ENCODE peak calls at places on chromosomes 4 and X, in eight cellular contexts. O, E, V, C, W, Q, F and N are unnamed samples.

GRCh38 chr4:113445286-113445685 is 316.3 kb downstream of the CAMK2D start:
- DNase-seq in O (no peak), E (peak), V (peak), C (no peak), W (peak), Q (peak), F (no peak), N (no peak)

GRCh38 chr4:169438057-169438480 is 167.3 kb upstream of the SH3RF1 start:
- DNase-seq in O (peak), E (no peak), V (no peak), C (no peak), W (no peak), Q (no peak), F (no peak), N (no peak)

GRCh38 chrX:100207331-100208024 is 202.6 kb downstream of the PCDH19 start:
- DNase-seq in O (no peak), E (no peak), V (no peak), C (no peak), W (no peak), Q (no peak), F (no peak), N (peak)

GRCh38 chr4:40164459-40164858 is 32.4 kb upstream of the RHOH start:
- DNase-seq in O (no peak), E (no peak), V (no peak), C (no peak), W (no peak), Q (no peak), F (no peak), N (no peak)

GRCh38 chrX:318739-319578 is at the start of gene GTPBP6:
- DNase-seq in O (peak), E (peak), V (peak), C (peak), W (peak), Q (peak), F (peak), N (peak)

GRCh38 chrX:1465261-1466231 is 12.8 kb upstream of the ASMTL start:
- DNase-seq in O (no peak), E (peak), V (no peak), C (peak), W (peak), Q (no peak), F (no peak), N (no peak)

GRCh38 chr4:15344041-15344440 is 83.8 kb upstream of the C1QTNF7 start:
- DNase-seq in O (no peak), E (no peak), V (no peak), C (no peak), W (no peak), Q (no peak), F (no peak), N (no peak)

GRCh38 chr4:176313596-176314341 is 6.0 kb upstream of the SPCS3 start:
- DNase-seq in O (no peak), E (no peak), V (no peak), C (no peak), W (no peak), Q (no peak), F (no peak), N (no peak)

GRCh38 chrX:63761639-63762038 is 23.4 kb downstream of the ARHGEF9 start:
- DNase-seq in O (no peak), E (no peak), V (peak), C (no peak), W (no peak), Q (no peak), F (no peak), N (no peak)
- TF ChIP-seq CTCF in O (no peak), E (no peak), V (no peak), C (no peak), W (no peak), Q (no peak), F (no peak), N (no peak)

GRCh38 chr4:3174371-3175338 is 74.3 kb upstream of the MSANTD1 start:
- DNase-seq in O (no peak), E (no peak), V (no peak), C (no peak), W (no peak), Q (no peak), F (no peak), N (no peak)
- H3K4me3 ChIP-seq in O (no peak), E (no peak), V (no peak), C (no peak), W (no peak), Q (no peak), F (no peak), N (no peak)

GRCh38 chr4:186762865-186763264 is 39.2 kb upstream of the FAT1 start:
- DNase-seq in O (no peak), E (no peak), V (no peak), C (no peak), W (no peak), Q (no peak), F (no peak), N (no peak)

GRCh38 chr4:186764457-186764856 is 40.8 kb upstream of the FAT1 start:
- DNase-seq in O (no peak), E (no peak), V (no peak), C (no peak), W (no peak), Q (no peak), F (no peak), N (no peak)

GRCh38 chr4:186765673-186766546 is 42.3 kb upstream of the FAT1 start:
- DNase-seq in O (peak), E (no peak), V (no peak), C (no peak), W (no peak), Q (no peak), F (peak), N (no peak)

GRCh38 chr4:186767794-186768193 is 44.1 kb upstream of the FAT1 start:
- DNase-seq in O (no peak), E (no peak), V (no peak), C (no peak), W (no peak), Q (no peak), F (no peak), N (no peak)

DNA sequence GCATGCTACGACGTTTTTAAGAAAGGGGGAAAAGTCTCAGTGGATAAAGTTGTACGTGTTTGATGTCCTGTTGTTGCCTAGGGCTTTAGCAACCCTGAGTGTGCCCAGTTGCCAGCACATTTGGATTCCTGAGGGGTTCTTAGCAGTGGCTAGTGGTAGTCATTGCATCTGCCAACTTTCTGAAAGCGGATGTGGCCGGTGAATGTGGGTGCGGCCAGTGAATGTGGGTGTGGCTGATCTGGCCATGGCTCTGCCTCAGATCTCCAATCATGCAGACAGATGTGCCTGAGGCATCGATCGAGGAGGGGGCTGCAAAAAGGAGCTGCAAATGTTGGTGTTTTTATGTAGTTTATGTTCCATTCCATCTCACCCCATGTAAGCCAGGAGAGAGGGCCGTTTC is 41.5 kb upstream of the FAT1 start:
- DNase-seq in O (peak), E (no peak), V (no peak), C (no peak), W (no peak), Q (no peak), F (peak), N (no peak)
- TF ChIP-seq POLR2A in O (peak), E (no peak), V (no peak), C (no peak), W (no peak), Q (no peak), F (no peak), N (no peak)

GRCh38 chr4:125787707-125788106 is 473.0 kb downstream of the FAT4 start:
- DNase-seq in O (no peak), E (no peak), V (no peak), C (no peak), W (no peak), Q (no peak), F (no peak), N (no peak)
- TF ChIP-seq CTCF in O (no peak), E (no peak), V (no peak), C (no peak), W (no peak), Q (no peak), F (no peak), N (no peak)

GRCh38 chrX:74923942-74924448 is 1.3 kb downstream of the NEXMIF start:
- DNase-seq in O (no peak), E (no peak), V (no peak), C (no peak), W (peak), Q (peak), F (no peak), N (no peak)

GRCh38 chrX:74922922-74923321 is 2.3 kb downstream of the NEXMIF start:
- DNase-seq in O (no peak), E (no peak), V (no peak), C (no peak), W (no peak), Q (no peak), F (no peak), N (peak)

GRCh38 chrX:74924449-74925209 is 623 bp downstream of the NEXMIF start:
- DNase-seq in O (no peak), E (no peak), V (peak), C (peak), W (peak), Q (peak), F (peak), N (no peak)

GRCh38 chrX:74931214-74931613 is 6.0 kb upstream of the NEXMIF start:
- DNase-seq in O (no peak), E (no peak), V (no peak), C (no peak), W (no peak), Q (no peak), F (no peak), N (peak)

GRCh38 chrX:74925210-74926088 is at the start of gene NEXMIF:
- DNase-seq in O (peak), E (no peak), V (no peak), C (no peak), W (peak), Q (peak), F (no peak), N (peak)
- H3K4me3 ChIP-seq in O (peak), E (no peak), V (no peak), C (peak), W (peak), Q (peak), F (peak), N (no peak)

DNA sequence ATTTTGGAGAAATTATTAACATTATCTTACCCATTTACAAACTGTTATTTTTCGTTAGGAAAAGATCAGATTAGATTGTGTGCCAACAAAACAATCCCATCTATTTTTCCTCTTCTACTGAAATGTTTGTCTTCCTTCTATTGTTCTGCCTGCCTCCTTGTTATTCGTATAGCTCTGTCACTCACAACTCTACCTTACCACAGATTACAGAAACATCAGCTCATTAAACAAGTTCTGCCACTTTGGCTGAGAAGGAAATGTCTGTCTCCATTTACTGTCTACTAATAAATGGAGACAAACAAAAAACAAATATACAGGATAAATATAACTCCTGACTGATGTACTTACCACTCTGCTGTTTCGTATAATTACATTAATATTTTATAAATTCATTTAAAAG is 211.4 kb downstream of the ENOX2 start:
- DNase-seq in O (no peak), E (no peak), V (peak), C (no peak), W (no peak), Q (no peak), F (no peak), N (no peak)
- TF ChIP-seq POLR2A in O (no peak), E (no peak), V (no peak), C (no peak), W (no peak), Q (no peak), F (no peak), N (no peak)

GRCh38 chrX:134246282-134246681 is 9.3 kb downstream of the CCDC160 start:
- DNase-seq in O (no peak), E (no peak), V (no peak), C (no peak), W (no peak), Q (peak), F (no peak), N (peak)
- TF ChIP-seq CTCF in O (no peak), E (no peak), V (no peak), C (no peak), W (no peak), Q (no peak), F (no peak), N (peak)